ENCODE peak calls at places on chromosomes 12 and 14, in six cellular contexts. One of them, this sample, is unnamed.

GRCh38 chr12:52687527-52688385 is 7.5 kb upstream of the KRT1 start:
- DNase-seq in fibroblast of mammary gland: no peak
- DNase-seq in brain pericyte: no peak
- DNase-seq in MV-4-11: no peak
- DNase-seq in GM06990: no peak
- DNase-seq in AG09309: no peak
- DNase-seq in this sample: no peak

GRCh38 chr12:94988471-94988870 is 15.0 kb downstream of the NDUFA12 start:
- DNase-seq in fibroblast of mammary gland: no peak
- DNase-seq in brain pericyte: no peak
- DNase-seq in MV-4-11: no peak
- DNase-seq in GM06990: no peak
- DNase-seq in AG09309: no peak
- DNase-seq in this sample: no peak

GRCh38 chr14:73750161-73750901 is 36.1 kb upstream of the PNMA1 start:
- DNase-seq in fibroblast of mammary gland: no peak
- DNase-seq in brain pericyte: no peak
- DNase-seq in MV-4-11: no peak
- DNase-seq in GM06990: no peak
- DNase-seq in AG09309: no peak
- DNase-seq in this sample: no peak

GRCh38 chr14:51319181-51319597 is 79.1 kb downstream of the TMX1 start:
- DNase-seq in fibroblast of mammary gland: no peak
- DNase-seq in brain pericyte: no peak
- DNase-seq in MV-4-11: no peak
- DNase-seq in GM06990: no peak
- DNase-seq in AG09309: no peak
- DNase-seq in this sample: no peak

GRCh38 chr12:72010365-72010764 is 71.7 kb downstream of the TPH2 start:
- DNase-seq in fibroblast of mammary gland: no peak
- DNase-seq in brain pericyte: no peak
- DNase-seq in MV-4-11: no peak
- DNase-seq in GM06990: no peak
- DNase-seq in AG09309: no peak
- DNase-seq in this sample: no peak

GRCh38 chr14:22332671-22333407 is 256.2 kb downstream of the DAD1 start:
- DNase-seq in fibroblast of mammary gland: peak
- DNase-seq in brain pericyte: no peak
- DNase-seq in MV-4-11: peak
- DNase-seq in GM06990: no peak
- DNase-seq in AG09309: no peak
- DNase-seq in this sample: peak

GRCh38 chr14:72254940-72255472 is 322.8 kb downstream of the RGS6 start:
- DNase-seq in fibroblast of mammary gland: no peak
- DNase-seq in brain pericyte: no peak
- DNase-seq in MV-4-11: no peak
- DNase-seq in GM06990: no peak
- DNase-seq in AG09309: no peak
- DNase-seq in this sample: no peak

GRCh38 chr12:123801573-123802178 is 39.6 kb downstream of the DNAH10 start:
- DNase-seq in fibroblast of mammary gland: peak
- DNase-seq in brain pericyte: no peak
- DNase-seq in MV-4-11: no peak
- DNase-seq in GM06990: no peak
- DNase-seq in AG09309: peak
- DNase-seq in this sample: no peak

GRCh38 chr12:84421103-84421502 is 491.5 kb downstream of the SLC6A15 start:
- DNase-seq in fibroblast of mammary gland: no peak
- DNase-seq in brain pericyte: no peak
- DNase-seq in MV-4-11: peak
- DNase-seq in GM06990: no peak
- DNase-seq in AG09309: no peak
- DNase-seq in this sample: no peak

GRCh38 chr12:94516985-94517384 is 57.3 kb upstream of the CEP83 start:
- DNase-seq in fibroblast of mammary gland: no peak
- DNase-seq in brain pericyte: no peak
- DNase-seq in MV-4-11: no peak
- DNase-seq in GM06990: no peak
- DNase-seq in AG09309: no peak
- DNase-seq in this sample: no peak

GRCh38 chr14:104293231-104293841 is 154.9 kb downstream of the KIF26A start:
- DNase-seq in fibroblast of mammary gland: no peak
- DNase-seq in brain pericyte: no peak
- DNase-seq in MV-4-11: no peak
- DNase-seq in GM06990: no peak
- DNase-seq in AG09309: no peak
- DNase-seq in this sample: no peak